ENCODE peak calls at places on chromosome X, in six cellular contexts. Z, M, T, S, X and Y are unnamed samples.

GRCh38 chrX:14936561-14936960 is 63.3 kb downstream of the MOSPD2 start:
- DNase-seq in Z (no peak), M (no peak), T (peak; percentile 24), S (no peak), X (no peak), Y (no peak)

GRCh38 chrX:108160309-108160708 is 68.7 kb downstream of the ATG4A start:
- DNase-seq in Z (no peak), M (no peak), T (no peak), S (no peak), X (no peak), Y (no peak)

GRCh38 chrX:109890910-109891502 is 111.9 kb upstream of the TMEM164 start:
- DNase-seq in Z (peak; percentile 15), M (peak; percentile 43), T (peak; percentile 70), S (peak; percentile 41), X (peak; percentile 13), Y (peak; percentile 19)

GRCh38 chrX:76428243-76429130 is 977 bp downstream of the MAGEE1 start:
- DNase-seq in Z (no peak), M (no peak), T (peak; percentile 16), S (peak; percentile 1), X (peak; percentile 37), Y (peak; percentile 78)

GRCh38 chrX:111039606-111040005 is 56.4 kb upstream of the PAK3 start:
- DNase-seq in Z (no peak), M (no peak), T (no peak), S (no peak), X (no peak), Y (no peak)

GRCh38 chrX:47723689-47724088 is 64.7 kb upstream of the UXT start:
- DNase-seq in Z (no peak), M (no peak), T (no peak), S (peak; percentile 3), X (no peak), Y (no peak)

GRCh38 chrX:74249963-74250362 is 54.0 kb upstream of the ZCCHC13 start:
- DNase-seq in Z (no peak), M (no peak), T (peak; percentile 15), S (peak; percentile 29), X (no peak), Y (no peak)

GRCh38 chrX:100647095-100647494 is 3.1 kb downstream of the SRPX2 start:
- DNase-seq in Z (no peak), M (no peak), T (peak; percentile 18), S (no peak), X (no peak), Y (no peak)

GRCh38 chrX:125090046-125090445 is 229.6 kb upstream of the TEX13C start:
- DNase-seq in Z (no peak), M (no peak), T (no peak), S (no peak), X (no peak), Y (no peak)

GRCh38 chrX:24151513-24151912 is 2.0 kb downstream of the ZFX start:
- DNase-seq in Z (no peak), M (no peak), T (no peak), S (no peak), X (no peak), Y (no peak)

GRCh38 chrX:24156177-24156576 is 6.6 kb downstream of the ZFX start:
- DNase-seq in Z (no peak), M (no peak), T (no peak), S (no peak), X (no peak), Y (no peak)

GRCh38 chrX:24153796-24154189 is 4.3 kb downstream of the ZFX start:
- DNase-seq in Z (no peak), M (no peak), T (no peak), S (peak; percentile 45), X (no peak), Y (no peak)

GRCh38 chrX:24154490-24155034 is 5.0 kb downstream of the ZFX start:
- DNase-seq in Z (no peak), M (no peak), T (no peak), S (no peak), X (no peak), Y (no peak)

GRCh38 chrX:24153175-24153795 is 3.8 kb downstream of the ZFX start:
- DNase-seq in Z (no peak), M (no peak), T (peak; percentile 35), S (no peak), X (peak; percentile 1), Y (peak; percentile 16)
- H3K27ac ChIP-seq in Z (peak overlapping the region; percentile 28), M (no peak overlapping the region), T (peak overlapping the region; percentile 100), S (no peak overlapping the region), X (peak overlapping the region; percentile 41), Y (no peak overlapping the region)

DNA sequence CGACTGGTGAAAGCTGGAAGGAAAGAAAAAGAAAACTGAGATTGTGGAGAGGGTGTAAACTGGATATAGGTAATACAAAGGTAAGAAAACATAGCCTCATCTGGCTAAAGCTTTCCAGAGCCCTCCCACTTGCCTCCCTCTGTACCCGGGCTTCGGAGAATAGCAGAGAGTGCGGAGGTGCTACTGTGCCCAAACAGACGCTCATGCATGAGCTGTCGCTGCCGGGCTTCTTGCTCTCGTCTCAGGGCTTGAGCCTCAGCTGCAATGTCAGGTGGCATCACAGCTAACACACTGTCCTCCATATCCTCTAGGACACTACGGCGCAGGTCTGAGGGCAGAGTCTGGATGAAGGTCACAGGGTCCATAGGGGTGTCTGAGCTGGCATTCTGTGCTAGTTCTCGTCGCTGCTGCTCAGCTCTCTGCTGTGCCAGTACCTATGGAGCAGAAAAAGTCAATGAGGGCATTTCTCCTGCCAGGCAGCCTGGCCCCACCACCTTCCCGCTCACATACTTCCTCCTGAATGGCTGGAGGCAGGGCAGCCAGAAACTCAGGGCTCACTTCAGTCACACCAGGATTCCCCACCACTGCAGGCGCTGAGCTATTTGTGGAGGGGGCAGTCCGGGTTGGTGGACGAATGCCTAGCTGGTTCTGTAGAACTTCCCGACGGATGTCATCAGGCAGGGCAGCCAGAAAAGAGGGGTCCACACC is 116.7 kb upstream of the HSD17B10 start:
- DNase-seq in Z (no peak), M (no peak), T (no peak), S (no peak), X (no peak), Y (no peak)
- H3K36me3 ChIP-seq in Z (peaks cover 88% of the 10 kb centered on the region), M (peaks cover 34% of the 10 kb centered on the region), T (no peaks in the 10 kb centered on the region), S (peaks cover 16% of the 10 kb centered on the region), X (peaks cover 78% of the 10 kb centered on the region), Y (peaks cover 62% of the 10 kb centered on the region)

GRCh38 chrX:53269536-53270107 is 11.8 kb downstream of the IQSEC2 start:
- DNase-seq in Z (no peak), M (no peak), T (no peak), S (no peak), X (no peak), Y (no peak)
- H3K27ac ChIP-seq in Z (no peak overlapping the region), M (no peak overlapping the region), T (no peak overlapping the region), S (no peak overlapping the region), X (no peak overlapping the region), Y (no peak overlapping the region)

GRCh38 chrX:1390621-1391369 is 1.1 kb downstream of the SLC25A6 start:
- DNase-seq in Z (no peak), M (no peak), T (no peak), S (no peak), X (no peak), Y (no peak)
- H3K36me3 ChIP-seq in Z (peaks cover 56% of the 10 kb centered on the region), M (peaks cover 41% of the 10 kb centered on the region), T (no peaks in the 10 kb centered on the region), S (peaks cover 39% of the 10 kb centered on the region), X (peaks cover 45% of the 10 kb centered on the region), Y (peaks cover 48% of the 10 kb centered on the region)

DNA sequence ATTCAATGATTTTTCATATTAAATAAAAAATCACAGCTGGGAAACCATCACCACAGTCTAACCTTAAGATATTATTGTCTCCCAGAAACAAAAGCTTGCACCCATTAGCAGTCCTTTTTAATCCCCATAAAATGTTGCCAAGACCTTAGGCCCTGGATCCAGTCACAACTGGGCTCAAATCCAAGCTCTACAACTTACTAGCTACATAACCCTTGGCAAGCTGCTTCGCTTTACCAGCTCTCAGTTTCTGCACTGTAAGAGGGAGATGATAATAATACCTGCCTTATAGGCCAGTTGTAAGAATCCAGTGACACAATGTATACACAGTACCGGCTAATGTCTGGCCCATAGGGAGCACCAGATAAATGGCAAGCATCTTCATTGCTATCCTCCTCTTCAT is 400.9 kb upstream of the FGF13 start:
- DNase-seq in Z (no peak), M (no peak), T (peak; percentile 4), S (no peak), X (no peak), Y (no peak)
- H3K27ac ChIP-seq in Z (no peak overlapping the region), M (no peak overlapping the region), T (no peak overlapping the region), S (no peak overlapping the region), X (no peak overlapping the region), Y (no peak overlapping the region)

GRCh38 chrX:65528293-65528692 is 6.3 kb downstream of the LAS1L start:
- DNase-seq in Z (no peak), M (no peak), T (no peak), S (no peak), X (no peak), Y (no peak)
- H3K36me3 ChIP-seq in Z (peaks cover 41% of the 10 kb centered on the region), M (peaks cover 20% of the 10 kb centered on the region), T (no peaks in the 10 kb centered on the region), S (peaks cover 4% of the 10 kb centered on the region), X (peaks cover 52% of the 10 kb centered on the region), Y (peaks cover 16% of the 10 kb centered on the region)